ENCODE peak calls at places on chromosomes 1 and 21, in seven cellular contexts. One of them, this sample, is unnamed.

GRCh38 chr1:111516008-111516535 is 12.6 kb upstream of the ADORA3 start:
- DNase-seq in A549: no peak
- DNase-seq in dorsolateral prefrontal cortex: no peak
- DNase-seq in RWPE1: peak
- DNase-seq in kidney: no peak
- DNase-seq in Calu3: no peak
- DNase-seq in PC-9: no peak
- DNase-seq in this sample: peak

GRCh38 chr1:210440081-210440480 is 111.4 kb downstream of the HHAT start:
- DNase-seq in A549: no peak
- DNase-seq in dorsolateral prefrontal cortex: no peak
- DNase-seq in RWPE1: no peak
- DNase-seq in kidney: no peak
- DNase-seq in Calu3: no peak
- DNase-seq in PC-9: no peak
- DNase-seq in this sample: no peak

GRCh38 chr1:201597551-201598230 is 58.8 kb downstream of the NAV1 start:
- DNase-seq in A549: peak
- DNase-seq in dorsolateral prefrontal cortex: peak
- DNase-seq in RWPE1: peak
- DNase-seq in kidney: peak
- DNase-seq in Calu3: peak
- DNase-seq in PC-9: peak
- DNase-seq in this sample: no peak

GRCh38 chr1:203197625-203198024 is 11.1 kb upstream of the CHI3L1 start:
- DNase-seq in A549: no peak
- DNase-seq in dorsolateral prefrontal cortex: no peak
- DNase-seq in RWPE1: no peak
- DNase-seq in kidney: no peak
- DNase-seq in Calu3: no peak
- DNase-seq in PC-9: no peak
- DNase-seq in this sample: no peak

GRCh38 chr1:41752514-41753170 is 166.1 kb downstream of the HIVEP3 start:
- DNase-seq in A549: no peak
- DNase-seq in dorsolateral prefrontal cortex: no peak
- DNase-seq in RWPE1: no peak
- DNase-seq in kidney: no peak
- DNase-seq in Calu3: no peak
- DNase-seq in PC-9: no peak
- DNase-seq in this sample: no peak

GRCh38 chr1:36471830-36472641 is 7.9 kb upstream of the MRPS15 start:
- DNase-seq in A549: no peak
- DNase-seq in dorsolateral prefrontal cortex: no peak
- DNase-seq in RWPE1: no peak
- DNase-seq in kidney: no peak
- DNase-seq in Calu3: no peak
- DNase-seq in PC-9: peak
- DNase-seq in this sample: no peak

GRCh38 chr21:44993321-44994015 is 53.6 kb downstream of the SLX9 start:
- DNase-seq in A549: no peak
- DNase-seq in dorsolateral prefrontal cortex: no peak
- DNase-seq in RWPE1: no peak
- DNase-seq in kidney: peak
- DNase-seq in Calu3: no peak
- DNase-seq in PC-9: no peak
- DNase-seq in this sample: no peak

GRCh38 chr1:244836135-244836521 is 670 bp downstream of the COX20 start:
- DNase-seq in A549: peak
- DNase-seq in dorsolateral prefrontal cortex: peak
- DNase-seq in RWPE1: peak
- DNase-seq in kidney: no peak
- DNase-seq in Calu3: peak
- DNase-seq in PC-9: no peak
- DNase-seq in this sample: no peak

GRCh38 chr1:1960480-1961196 is 41.6 kb upstream of the TMEM52 start:
- DNase-seq in A549: no peak
- DNase-seq in dorsolateral prefrontal cortex: peak
- DNase-seq in RWPE1: no peak
- DNase-seq in kidney: no peak
- DNase-seq in Calu3: no peak
- DNase-seq in PC-9: no peak
- DNase-seq in this sample: no peak

GRCh38 chr1:244219149-244219548 is 168.1 kb downstream of the ZBTB18 start:
- DNase-seq in A549: no peak
- DNase-seq in dorsolateral prefrontal cortex: no peak
- DNase-seq in RWPE1: no peak
- DNase-seq in kidney: no peak
- DNase-seq in Calu3: no peak
- DNase-seq in PC-9: no peak
- DNase-seq in this sample: no peak

GRCh38 chr1:117919376-117919775 is 10.0 kb downstream of the GDAP2 start:
- DNase-seq in A549: no peak
- DNase-seq in dorsolateral prefrontal cortex: no peak
- DNase-seq in RWPE1: no peak
- DNase-seq in kidney: no peak
- DNase-seq in Calu3: no peak
- DNase-seq in PC-9: no peak
- DNase-seq in this sample: no peak

GRCh38 chr1:149888160-149888998 is 11.0 kb upstream of the BOLA1 start:
- DNase-seq in A549: peak
- DNase-seq in dorsolateral prefrontal cortex: peak
- DNase-seq in RWPE1: peak
- DNase-seq in kidney: peak
- DNase-seq in Calu3: peak
- DNase-seq in PC-9: peak
- DNase-seq in this sample: peak

GRCh38 chr1:24100945-24101737 is 10.8 kb downstream of the MYOM3 start:
- DNase-seq in A549: no peak
- DNase-seq in dorsolateral prefrontal cortex: no peak
- DNase-seq in RWPE1: no peak
- DNase-seq in kidney: peak
- DNase-seq in Calu3: no peak
- DNase-seq in PC-9: no peak
- DNase-seq in this sample: no peak

GRCh38 chr1:230072296-230072695 is 5.3 kb downstream of the GALNT2 start:
- DNase-seq in A549: no peak
- DNase-seq in dorsolateral prefrontal cortex: no peak
- DNase-seq in RWPE1: no peak
- DNase-seq in kidney: no peak
- DNase-seq in Calu3: no peak
- DNase-seq in PC-9: no peak
- DNase-seq in this sample: no peak

GRCh38 chr1:14366361-14367018 is 232.0 kb upstream of the KAZN start:
- DNase-seq in A549: no peak
- DNase-seq in dorsolateral prefrontal cortex: peak
- DNase-seq in RWPE1: no peak
- DNase-seq in kidney: no peak
- DNase-seq in Calu3: no peak
- DNase-seq in PC-9: no peak
- DNase-seq in this sample: no peak

GRCh38 chr1:224670506-224670905 is 54.4 kb downstream of the CNIH3 start:
- DNase-seq in A549: no peak
- DNase-seq in dorsolateral prefrontal cortex: no peak
- DNase-seq in RWPE1: no peak
- DNase-seq in kidney: no peak
- DNase-seq in Calu3: no peak
- DNase-seq in PC-9: no peak
- DNase-seq in this sample: no peak

GRCh38 chr1:233327938-233328660 is 575 bp downstream of the MAP3K21 start:
- DNase-seq in A549: peak
- DNase-seq in dorsolateral prefrontal cortex: peak
- DNase-seq in RWPE1: peak
- DNase-seq in kidney: peak
- DNase-seq in Calu3: peak
- DNase-seq in PC-9: no peak
- DNase-seq in this sample: peak

GRCh38 chr1:17116643-17117042 is 2.6 kb downstream of the PADI2 start:
- DNase-seq in A549: no peak
- DNase-seq in dorsolateral prefrontal cortex: no peak
- DNase-seq in RWPE1: no peak
- DNase-seq in kidney: no peak
- DNase-seq in Calu3: no peak
- DNase-seq in PC-9: no peak
- DNase-seq in this sample: no peak

GRCh38 chr21:31011412-31011811 is 26.9 kb downstream of the KRTAP19-8 start:
- DNase-seq in A549: no peak
- DNase-seq in dorsolateral prefrontal cortex: no peak
- DNase-seq in RWPE1: no peak
- DNase-seq in kidney: no peak
- DNase-seq in Calu3: no peak
- DNase-seq in PC-9: no peak
- DNase-seq in this sample: no peak

GRCh38 chr1:226436855-226437491 is 29.1 kb upstream of the PARP1 start:
- DNase-seq in A549: no peak
- DNase-seq in dorsolateral prefrontal cortex: peak
- DNase-seq in RWPE1: no peak
- DNase-seq in kidney: no peak
- DNase-seq in Calu3: no peak
- DNase-seq in PC-9: no peak
- DNase-seq in this sample: no peak

GRCh38 chr1:38291906-38292521 is 245.4 kb upstream of the POU3F1 start:
- DNase-seq in A549: no peak
- DNase-seq in dorsolateral prefrontal cortex: no peak
- DNase-seq in RWPE1: no peak
- DNase-seq in kidney: no peak
- DNase-seq in Calu3: no peak
- DNase-seq in PC-9: no peak
- DNase-seq in this sample: no peak

GRCh38 chr1:21904725-21905520 is 32.2 kb downstream of the HSPG2 start:
- DNase-seq in A549: peak
- DNase-seq in dorsolateral prefrontal cortex: no peak
- DNase-seq in RWPE1: peak
- DNase-seq in kidney: peak
- DNase-seq in Calu3: peak
- DNase-seq in PC-9: peak
- DNase-seq in this sample: no peak

GRCh38 chr1:116574581-116575291 is 3.9 kb upstream of the CD58 start:
- DNase-seq in A549: peak
- DNase-seq in dorsolateral prefrontal cortex: peak
- DNase-seq in RWPE1: peak
- DNase-seq in kidney: no peak
- DNase-seq in Calu3: peak
- DNase-seq in PC-9: peak
- DNase-seq in this sample: peak

DNA sequence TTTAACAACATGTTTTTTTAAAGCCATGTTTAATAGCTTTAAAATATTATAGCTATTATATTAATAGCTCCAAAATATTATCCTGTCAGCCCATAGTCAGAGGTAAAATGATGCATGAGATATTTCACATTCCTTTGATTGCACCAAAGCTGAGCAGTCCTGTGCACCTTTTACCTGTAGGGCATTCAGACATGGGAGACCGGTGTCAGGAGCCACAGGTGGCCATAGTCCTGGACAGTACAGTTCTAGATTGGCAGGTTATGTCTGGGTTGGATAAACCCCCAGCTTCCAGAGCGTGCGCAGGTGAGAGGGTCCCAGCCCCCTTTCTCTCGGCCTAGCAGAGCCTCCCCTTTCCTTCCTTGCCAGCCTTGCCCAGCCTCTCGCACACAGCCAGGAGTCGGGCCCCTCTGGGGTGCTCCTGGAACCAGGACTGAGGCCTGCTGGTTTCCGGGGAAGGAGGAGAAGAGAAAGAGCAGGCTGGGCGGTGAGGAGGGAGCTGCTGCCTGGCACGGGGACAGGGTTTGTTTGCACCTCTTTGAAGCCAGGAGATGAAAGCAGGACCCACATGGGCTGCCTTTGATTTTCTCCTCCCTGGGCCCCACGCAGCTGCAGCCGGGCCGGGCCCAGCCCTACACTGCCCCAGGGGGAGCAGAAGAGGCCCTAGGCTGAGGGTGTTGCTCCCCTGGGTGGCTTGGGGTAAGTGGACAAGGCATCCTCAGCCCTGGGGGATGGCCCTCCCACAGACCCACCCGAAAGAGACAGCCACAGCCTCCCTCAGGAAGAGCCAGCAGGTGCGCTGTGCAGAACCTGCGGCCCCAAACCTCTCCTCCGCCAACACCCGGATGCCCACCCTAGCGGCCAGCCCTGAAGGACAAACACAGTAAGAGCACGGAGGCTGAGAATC is 75.2 kb upstream of the TARDBP start:
- DNase-seq in A549: no peak
- DNase-seq in dorsolateral prefrontal cortex: no peak
- DNase-seq in RWPE1: no peak
- DNase-seq in kidney: no peak
- DNase-seq in Calu3: no peak
- DNase-seq in PC-9: no peak
- DNase-seq in this sample: no peak
- TF ChIP-seq CTCF in A549: no peak
- TF ChIP-seq CTCF in dorsolateral prefrontal cortex: no peak
- TF ChIP-seq CTCF in RWPE1: no peak
- TF ChIP-seq CTCF in kidney: no peak
- TF ChIP-seq CTCF in Calu3: no peak
- TF ChIP-seq CTCF in PC-9: no peak
- TF ChIP-seq CTCF in this sample: no peak

GRCh38 chr1:165737196-165737595 is 31.5 kb downstream of the TMCO1 start:
- DNase-seq in A549: no peak
- DNase-seq in dorsolateral prefrontal cortex: no peak
- DNase-seq in RWPE1: no peak
- DNase-seq in kidney: no peak
- DNase-seq in Calu3: no peak
- DNase-seq in PC-9: no peak
- DNase-seq in this sample: no peak

GRCh38 chr1:165738794-165739193 is 29.9 kb downstream of the TMCO1 start:
- DNase-seq in A549: no peak
- DNase-seq in dorsolateral prefrontal cortex: no peak
- DNase-seq in RWPE1: no peak
- DNase-seq in kidney: no peak
- DNase-seq in Calu3: no peak
- DNase-seq in PC-9: no peak
- DNase-seq in this sample: peak

GRCh38 chr1:165747632-165748452 is 20.8 kb downstream of the TMCO1 start:
- DNase-seq in A549: no peak
- DNase-seq in dorsolateral prefrontal cortex: no peak
- DNase-seq in RWPE1: no peak
- DNase-seq in kidney: no peak
- DNase-seq in Calu3: peak
- DNase-seq in PC-9: no peak
- DNase-seq in this sample: no peak

GRCh38 chr1:165742194-165742593 is 26.5 kb downstream of the TMCO1 start:
- DNase-seq in A549: no peak
- DNase-seq in dorsolateral prefrontal cortex: no peak
- DNase-seq in RWPE1: no peak
- DNase-seq in kidney: no peak
- DNase-seq in Calu3: no peak
- DNase-seq in PC-9: no peak
- DNase-seq in this sample: no peak
- TF ChIP-seq CTCF in A549: no peak
- TF ChIP-seq CTCF in dorsolateral prefrontal cortex: no peak
- TF ChIP-seq CTCF in RWPE1: no peak
- TF ChIP-seq CTCF in kidney: no peak
- TF ChIP-seq CTCF in Calu3: no peak
- TF ChIP-seq CTCF in PC-9: no peak
- TF ChIP-seq CTCF in this sample: no peak

GRCh38 chr1:227542153-227543120 is 20.9 kb upstream of the ZNF678 start:
- DNase-seq in A549: peak
- DNase-seq in dorsolateral prefrontal cortex: peak
- DNase-seq in RWPE1: peak
- DNase-seq in kidney: peak
- DNase-seq in Calu3: peak
- DNase-seq in PC-9: peak
- DNase-seq in this sample: peak
- TF ChIP-seq CTCF in A549: peak
- TF ChIP-seq CTCF in dorsolateral prefrontal cortex: peak
- TF ChIP-seq CTCF in RWPE1: peak
- TF ChIP-seq CTCF in kidney: peak
- TF ChIP-seq CTCF in Calu3: peak
- TF ChIP-seq CTCF in PC-9: peak
- TF ChIP-seq CTCF in this sample: peak

GRCh38 chr1:33140153-33141149 is 41.4 kb downstream of the TRIM62 start:
- DNase-seq in A549: no peak
- DNase-seq in dorsolateral prefrontal cortex: no peak
- DNase-seq in RWPE1: peak
- DNase-seq in kidney: no peak
- DNase-seq in Calu3: no peak
- DNase-seq in PC-9: no peak
- DNase-seq in this sample: no peak
- TF ChIP-seq CTCF in A549: no peak
- TF ChIP-seq CTCF in dorsolateral prefrontal cortex: no peak
- TF ChIP-seq CTCF in RWPE1: no peak
- TF ChIP-seq CTCF in kidney: no peak
- TF ChIP-seq CTCF in Calu3: no peak
- TF ChIP-seq CTCF in PC-9: no peak
- TF ChIP-seq CTCF in this sample: no peak

This sample was measured in GM10248.